ENCODE peak calls at places on chromosome 20, in seven cellular contexts. Y, W, N, U, I, C and E are unnamed samples.

GRCh38 chr20:23049201-23049932 is at the start of gene THBD:
- DNase-seq in Y (peak), W (no peak), N (no peak), U (no peak), I (no peak), C (no peak), E (no peak)

GRCh38 chr20:63360850-63361497 is at the start of gene CHRNA4:
- DNase-seq in Y (peak), W (peak), N (no peak), U (no peak), I (no peak), C (no peak), E (no peak)

GRCh38 chr20:45343867-45344721 is 4.1 kb downstream of the SDC4 start:
- DNase-seq in Y (no peak), W (no peak), N (peak), U (no peak), I (peak), C (no peak), E (peak)

GRCh38 chr20:39800548-39800947 is 838.4 kb downstream of the DHX35 start:
- DNase-seq in Y (no peak), W (no peak), N (no peak), U (peak), I (no peak), C (no peak), E (no peak)

GRCh38 chr20:6768228-6769185 is 1.0 kb downstream of the BMP2 start:
- DNase-seq in Y (peak), W (peak), N (no peak), U (no peak), I (no peak), C (no peak), E (no peak)

GRCh38 chr20:39291301-39291700 is 329.2 kb downstream of the DHX35 start:
- DNase-seq in Y (no peak), W (no peak), N (no peak), U (no peak), I (no peak), C (no peak), E (no peak)

GRCh38 chr20:35821807-35822242 is 50.0 kb downstream of the PHF20 start:
- DNase-seq in Y (no peak), W (no peak), N (no peak), U (no peak), I (peak), C (no peak), E (no peak)

GRCh38 chr20:689348-689747 is 13.7 kb upstream of the SCRT2 start:
- DNase-seq in Y (no peak), W (no peak), N (no peak), U (no peak), I (no peak), C (no peak), E (no peak)

GRCh38 chr20:55540013-55540412 is 465.3 kb downstream of the CBLN4 start:
- DNase-seq in Y (no peak), W (no peak), N (no peak), U (no peak), I (no peak), C (no peak), E (no peak)

GRCh38 chr20:41136695-41137411 is 490 bp upstream of the PLCG1 start:
- DNase-seq in Y (peak), W (peak), N (peak), U (no peak), I (peak), C (peak), E (no peak)

GRCh38 chr20:41138217-41138526 is 829 bp downstream of the PLCG1 start:
- DNase-seq in Y (no peak), W (no peak), N (no peak), U (no peak), I (peak), C (no peak), E (no peak)

GRCh38 chr20:41136336-41136694 is 1.0 kb upstream of the PLCG1 start:
- DNase-seq in Y (no peak), W (peak), N (no peak), U (no peak), I (no peak), C (no peak), E (no peak)

GRCh38 chr20:41138527-41139226 is 1.3 kb downstream of the PLCG1 start:
- DNase-seq in Y (no peak), W (peak), N (no peak), U (no peak), I (peak), C (no peak), E (no peak)

GRCh38 chr20:41137412-41138216 is at the start of gene PLCG1:
- DNase-seq in Y (peak), W (peak), N (no peak), U (no peak), I (peak), C (peak), E (no peak)
- TF ChIP-seq SIN3A in Y (peak), W (no peak), N (no peak), U (no peak), I (peak), C (peak), E (no peak)

GRCh38 chr20:8807480-8808179 is 261.3 kb upstream of the PLCB4 start:
- DNase-seq in Y (no peak), W (no peak), N (no peak), U (no peak), I (no peak), C (no peak), E (no peak)
- H3K27ac ChIP-seq in Y (no peak), W (no peak), N (no peak), U (no peak), I (peak), C (no peak), E (no peak)

GRCh38 chr20:14800743-14801425 is 463.5 kb upstream of the FLRT3 start:
- DNase-seq in Y (no peak), W (peak), N (no peak), U (no peak), I (no peak), C (no peak), E (no peak)
- TF ChIP-seq SIN3A in Y (no peak), W (no peak), N (no peak), U (no peak), I (no peak), C (no peak), E (no peak)

DNA sequence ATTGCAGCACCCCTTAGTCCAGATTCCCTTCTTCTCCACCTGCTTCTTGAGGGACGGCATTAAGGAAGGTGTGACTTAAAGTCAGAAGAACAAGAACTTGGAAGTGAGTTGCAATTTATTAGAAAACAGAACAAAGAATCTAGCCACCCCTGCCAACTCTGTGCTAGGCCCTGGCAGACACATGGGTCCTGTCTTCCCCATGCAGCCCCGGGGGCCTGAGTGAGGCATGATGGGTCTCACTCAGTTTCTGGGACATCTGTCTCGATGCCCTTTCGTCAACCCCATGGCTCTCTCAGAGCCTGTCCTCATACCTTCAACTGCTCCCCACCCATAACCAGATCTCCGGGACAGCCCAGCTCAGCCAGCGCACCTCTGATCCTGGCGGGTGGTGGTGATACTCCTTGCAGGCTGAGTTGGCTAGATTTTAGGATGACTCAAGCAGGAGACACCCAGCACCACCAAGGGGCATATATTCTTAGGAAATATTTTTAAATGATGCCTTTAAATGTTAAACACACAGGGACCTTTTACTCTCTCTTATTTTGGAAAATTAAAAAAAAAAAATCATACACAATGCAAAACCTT is 143.2 kb upstream of the RNF24 start:
- DNase-seq in Y (no peak), W (no peak), N (no peak), U (no peak), I (no peak), C (no peak), E (no peak)
- H3K27ac ChIP-seq in Y (no peak), W (no peak), N (peak), U (no peak), I (no peak), C (no peak), E (peak)

GRCh38 chr20:33079267-33079666 is at the start of gene BPIFB4:
- DNase-seq in Y (no peak), W (no peak), N (no peak), U (no peak), I (no peak), C (no peak), E (no peak)
- TF ChIP-seq SIN3A in Y (no peak), W (no peak), N (no peak), U (no peak), I (no peak), C (no peak), E (no peak)

GRCh38 chr20:3808141-3808479 is 12.0 kb downstream of the CDC25B start:
- DNase-seq in Y (no peak), W (no peak), N (peak), U (no peak), I (peak), C (no peak), E (peak)

GRCh38 chr20:3812259-3812681 is 8.1 kb upstream of the AP5S1 start:
- DNase-seq in Y (no peak), W (peak), N (no peak), U (no peak), I (no peak), C (no peak), E (no peak)

GRCh38 chr20:3811421-3812258 is 8.7 kb upstream of the AP5S1 start:
- DNase-seq in Y (no peak), W (peak), N (peak), U (no peak), I (peak), C (peak), E (peak)

GRCh38 chr20:3805594-3806264 is 9.6 kb downstream of the CDC25B start:
- DNase-seq in Y (no peak), W (no peak), N (no peak), U (no peak), I (no peak), C (peak), E (no peak)

GRCh38 chr20:3808544-3808943 is 11.8 kb upstream of the AP5S1 start:
- DNase-seq in Y (no peak), W (no peak), N (no peak), U (no peak), I (no peak), C (no peak), E (no peak)
- H3K27ac ChIP-seq in Y (no peak), W (peak), N (peak), U (no peak), I (no peak), C (no peak), E (peak)

GRCh38 chr20:25206063-25206403 is 10.5 kb downstream of the ENTPD6 start:
- DNase-seq in Y (no peak), W (no peak), N (no peak), U (no peak), I (no peak), C (no peak), E (no peak)
- TF ChIP-seq SIN3A in Y (no peak), W (no peak), N (no peak), U (no peak), I (no peak), C (no peak), E (no peak)

DNA sequence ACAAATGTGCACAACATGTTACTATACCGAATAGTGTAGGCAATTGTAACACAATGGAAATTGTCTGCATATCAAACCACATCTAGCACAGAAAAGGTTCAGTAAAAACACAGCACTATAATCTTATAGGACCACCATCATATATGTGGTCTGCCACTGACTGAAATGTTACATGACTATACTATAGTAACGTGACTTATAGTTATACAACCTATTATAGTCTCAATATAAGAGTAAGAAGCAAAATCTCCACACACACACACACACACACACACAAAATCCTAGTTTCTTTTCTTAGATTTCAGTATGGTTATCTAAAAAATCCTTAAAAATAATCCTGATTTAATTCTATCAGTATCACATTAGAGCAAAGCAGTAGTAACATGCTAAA is 164.6 kb downstream of the RALGAPA2 start:
- DNase-seq in Y (no peak), W (no peak), N (no peak), U (no peak), I (no peak), C (no peak), E (no peak)
- H3K27ac ChIP-seq in Y (no peak), W (no peak), N (no peak), U (no peak), I (peak), C (no peak), E (no peak)